ENCODE peak calls at places on chromosomes 2 and 18, in five cellular contexts. W is effector memory CD4-positive, alpha-beta T cell; N is upper lobe of right lung; A is BE2C; G is thyroid gland. E is an unnamed sample. For H3K9me3, the result is how much of the 10 kb centered on the place peaks cover.

GRCh38 chr18:76619342-76620315 is 124.6 kb upstream of the ZNF516 start:
- DNase-seq in W (no peak), N (peak), A (no peak), G (peak), E (no peak)

GRCh38 chr2:185736210-185736609 is 2.4 kb upstream of the FSIP2 start:
- DNase-seq in W (no peak), N (no peak), A (no peak), G (no peak), E (no peak)

GRCh38 chr2:157466764-157467163 is 22.9 kb upstream of the CYTIP start:
- DNase-seq in W (no peak), N (no peak), A (no peak), G (no peak), E (no peak)

GRCh38 chr2:206116278-206116677 is 30.3 kb upstream of the INO80D start:
- DNase-seq in W (no peak), N (no peak), A (no peak), G (no peak), E (no peak)

GRCh38 chr2:170394988-170395387 is 217.0 kb downstream of the MYO3B start:
- DNase-seq in W (no peak), N (no peak), A (no peak), G (no peak), E (no peak)

GRCh38 chr18:76670564-76671288 is 151.6 kb upstream of the ZNF236 start:
- DNase-seq in W (no peak), N (no peak), A (no peak), G (no peak), E (no peak)

GRCh38 chr18:70386582-70386981 is 97.7 kb downstream of the SOCS6 start:
- DNase-seq in W (no peak), N (no peak), A (no peak), G (no peak), E (no peak)

GRCh38 chr2:203164311-203164935 is 74.4 kb upstream of the CYP20A1 start:
- DNase-seq in W (no peak), N (no peak), A (no peak), G (no peak), E (no peak)

GRCh38 chr2:148887349-148888002 is 12.4 kb downstream of the KIF5C start:
- DNase-seq in W (no peak), N (no peak), A (no peak), G (no peak), E (no peak)

GRCh38 chr18:24766376-24766775 is 305.9 kb downstream of the HRH4 start:
- DNase-seq in W (no peak), N (no peak), A (no peak), G (no peak), E (no peak)

GRCh38 chr2:129619471-129619870 is 360.0 kb upstream of the RAB6C start:
- DNase-seq in W (no peak), N (no peak), A (no peak), G (peak), E (no peak)

GRCh38 chr2:166766220-166766619 is 122.1 kb upstream of the XIRP2 start:
- DNase-seq in W (no peak), N (no peak), A (no peak), G (no peak), E (no peak)

GRCh38 chr2:53475766-53476165 is 291.8 kb upstream of the CHAC2 start:
- DNase-seq in W (no peak), N (no peak), A (no peak), G (no peak), E (no peak)

GRCh38 chr2:86622878-86623548 is 652 bp downstream of the RNF103 start:
- DNase-seq in W (no peak), N (peak), A (peak), G (peak), E (peak)

GRCh38 chr2:1049691-1050090 is 99.0 kb downstream of the SNTG2 start:
- DNase-seq in W (no peak), N (no peak), A (no peak), G (no peak), E (no peak)

GRCh38 chr2:101737478-101738240 is 40.2 kb downstream of the MAP4K4 start:
- DNase-seq in W (no peak), N (no peak), A (no peak), G (no peak), E (no peak)

GRCh38 chr2:173750332-173750731 is 214.8 kb downstream of the SP3 start:
- DNase-seq in W (no peak), N (no peak), A (no peak), G (peak), E (no peak)

GRCh38 chr18:66694857-66695256 is 91.0 kb upstream of the CDH19 start:
- DNase-seq in W (no peak), N (no peak), A (no peak), G (no peak), E (no peak)

GRCh38 chr18:13260114-13260926 is 41.8 kb downstream of the LDLRAD4 start:
- DNase-seq in W (no peak), N (peak), A (no peak), G (peak), E (no peak)

GRCh38 chr2:67828066-67828465 is 234.7 kb downstream of the C1D start:
- DNase-seq in W (no peak), N (no peak), A (no peak), G (no peak), E (no peak)

GRCh38 chr2:24981742-24982141 is 10.0 kb upstream of the DNAJC27 start:
- DNase-seq in W (no peak), N (no peak), A (no peak), G (no peak), E (no peak)

GRCh38 chr2:240990726-240991377 is 7.6 kb upstream of the SNED1 start:
- DNase-seq in W (no peak), N (no peak), A (peak), G (no peak), E (no peak)

GRCh38 chr18:48780151-48781001 is 170.4 kb downstream of the SMAD7 start:
- DNase-seq in W (no peak), N (no peak), A (no peak), G (peak), E (no peak)

DNA sequence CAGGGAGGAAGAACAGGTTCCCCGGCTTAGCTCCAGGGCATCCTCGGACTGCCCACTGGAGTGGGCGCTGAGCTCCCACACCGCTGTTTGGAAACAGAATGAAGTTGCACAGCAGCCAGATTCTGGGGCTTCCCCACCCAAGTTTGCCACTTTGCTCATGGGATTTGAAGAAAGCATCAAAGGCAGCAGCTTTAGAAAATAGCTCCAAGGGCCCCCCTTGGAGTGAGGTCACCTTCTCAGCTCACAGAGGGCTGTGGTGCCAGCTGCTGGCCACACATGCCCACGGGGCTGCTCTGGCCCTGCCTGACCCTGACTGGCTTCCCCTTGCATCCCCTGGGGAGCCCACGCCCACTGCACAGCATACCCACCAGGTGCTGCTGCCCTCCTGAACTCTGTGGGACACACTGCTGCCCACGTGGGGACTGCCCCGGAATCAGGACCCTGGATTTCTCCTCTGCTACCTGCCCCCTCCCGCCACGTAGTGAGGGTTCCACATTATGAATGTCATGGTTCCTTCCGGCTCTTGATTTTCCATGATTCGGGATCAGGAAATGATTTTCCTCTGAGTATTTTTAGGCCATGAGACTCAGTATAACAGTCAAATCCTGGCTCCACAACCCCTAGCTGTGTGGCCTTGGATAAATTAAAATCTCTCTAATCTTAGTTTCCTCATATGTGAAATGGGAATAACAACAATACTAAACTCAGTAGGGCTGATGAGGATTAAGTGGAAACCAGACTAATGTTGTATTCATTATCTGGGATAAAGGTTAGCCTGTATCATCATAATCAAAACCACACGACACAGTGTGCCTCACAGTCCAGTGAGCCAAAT is 70.2 kb downstream of the TGOLN2 start:
- DNase-seq in W (no peak), N (no peak), A (no peak), G (peak), E (no peak)
- H3K9me3 ChIP-seq in W (under half), N (under half), A (under half), G (under half), E (under half)

GRCh38 chr2:200414367-200414766 is 95.5 kb downstream of the KCTD18 start:
- DNase-seq in W (no peak), N (no peak), A (no peak), G (no peak), E (no peak)
- H3K9me3 ChIP-seq in W (under half), N (under half), A (under half), G (under half), E (under half)

GRCh38 chr18:79901665-79902064 is 49.8 kb downstream of the SLC66A2 start:
- DNase-seq in W (no peak), N (no peak), A (no peak), G (no peak), E (no peak)
- H3K9me3 ChIP-seq in W (under half), N (under half), A (under half), G (under half), E (under half)

GRCh38 chr2:63300835-63301234 is 250.2 kb downstream of the OTX1 start:
- DNase-seq in W (no peak), N (no peak), A (no peak), G (no peak), E (no peak)
- H3K9me3 ChIP-seq in W (under half), N (under half), A (under half), G (under half), E (under half)

GRCh38 chr2:22798389-22798788 is 586.6 kb upstream of the KLHL29 start:
- DNase-seq in W (no peak), N (no peak), A (no peak), G (no peak), E (no peak)
- H3K9me3 ChIP-seq in W (under half), N (under half), A (under half), G (under half), E (under half)

DNA sequence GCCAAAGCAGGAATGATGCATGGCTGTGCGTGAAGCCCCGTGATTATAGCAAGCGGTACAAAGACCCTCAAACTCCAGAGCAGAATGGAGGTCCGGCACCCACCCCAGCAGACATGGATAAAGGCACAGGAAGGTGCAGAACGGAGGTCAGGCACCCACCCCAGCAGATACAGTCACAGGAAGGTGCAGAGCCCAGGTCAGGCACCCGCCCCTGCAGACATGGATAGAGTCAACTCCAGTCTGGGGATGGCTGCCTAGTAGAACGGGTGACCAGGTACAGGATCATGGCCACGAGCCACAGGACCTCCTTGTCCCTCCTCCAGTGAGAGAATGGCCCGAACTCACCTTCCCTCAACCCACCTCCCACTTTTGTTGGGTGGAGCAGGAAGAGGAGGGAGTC is 318.3 kb upstream of the SALL3 start:
- DNase-seq in W (no peak), N (no peak), A (no peak), G (no peak), E (no peak)
- H3K9me3 ChIP-seq in W (under half), N (under half), A (under half), G (under half), E (under half)

GRCh38 chr2:149924549-149925213 is 337.1 kb upstream of the MMADHC start:
- DNase-seq in W (no peak), N (no peak), A (no peak), G (no peak), E (no peak)

GRCh38 chr2:149921911-149922616 is 334.5 kb upstream of the MMADHC start:
- DNase-seq in W (no peak), N (no peak), A (no peak), G (no peak), E (no peak)

GRCh38 chr2:149915151-149915550 is 327.6 kb upstream of the MMADHC start:
- DNase-seq in W (no peak), N (no peak), A (no peak), G (no peak), E (no peak)

GRCh38 chr2:149924028-149924427 is 336.5 kb upstream of the MMADHC start:
- DNase-seq in W (no peak), N (no peak), A (no peak), G (no peak), E (no peak)

DNA sequence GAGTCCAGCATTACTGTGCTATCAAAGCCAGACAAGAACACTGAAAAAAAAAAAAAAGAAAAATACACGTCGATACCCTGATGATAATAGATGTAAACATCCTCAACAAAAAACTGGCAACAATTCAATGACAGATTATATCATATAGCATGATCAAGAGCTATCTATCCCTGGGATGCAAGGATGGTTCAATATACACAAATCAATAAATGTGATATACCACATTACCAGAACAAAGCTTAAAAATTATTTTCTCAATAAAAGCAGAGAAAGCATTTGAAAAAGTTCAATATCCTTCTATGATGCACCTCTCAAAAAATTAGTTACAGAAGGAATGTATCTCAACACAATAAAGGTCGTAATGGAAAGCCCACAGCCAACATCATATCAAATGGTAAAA is 332.8 kb upstream of the MMADHC start:
- DNase-seq in W (no peak), N (no peak), A (no peak), G (no peak), E (no peak)
- H3K9me3 ChIP-seq in W (under half), N (under half), A (under half), G (under half), E (under half)

E was measured in T-helper 17 cell.